ENCODE peak calls at places on chromosomes 3 and 15, in eight cellular contexts. P, K, D, L, Z, Q, F and C are unnamed samples.

GRCh38 chr3:47846186-47846879 is 43.4 kb downstream of the DHX30 start:
- DNase-seq in P (no peak), K (no peak), D (no peak), L (no peak), Z (no peak), Q (no peak), F (no peak), C (no peak)

GRCh38 chr3:177820683-177821316 is 623.5 kb upstream of the TBL1XR1 start:
- DNase-seq in P (no peak), K (peak; percentile 33), D (no peak), L (no peak), Z (no peak), Q (peak; percentile 39), F (no peak), C (no peak)

GRCh38 chr3:172341482-172342059 is 106.7 kb downstream of the GHSR start:
- DNase-seq in P (no peak), K (peak; percentile 69), D (peak; percentile 36), L (no peak), Z (no peak), Q (peak; percentile 70), F (peak; percentile 48), C (peak; percentile 77)

GRCh38 chr3:120202363-120202762 is 82.7 kb downstream of the GPR156 start:
- DNase-seq in P (no peak), K (no peak), D (no peak), L (no peak), Z (no peak), Q (no peak), F (no peak), C (no peak)

GRCh38 chr3:129122697-129123055 is 1.1 kb upstream of the RAB43 start:
- DNase-seq in P (no peak), K (peak; percentile 17), D (no peak), L (no peak), Z (no peak), Q (no peak), F (no peak), C (no peak)

GRCh38 chr3:23567917-23568316 is 237.8 kb upstream of the UBE2E1 start:
- DNase-seq in P (no peak), K (peak; percentile 34), D (no peak), L (no peak), Z (no peak), Q (peak; percentile 95), F (peak; percentile 36), C (no peak)

GRCh38 chr15:75947117-75947516 is 43.4 kb downstream of the FBXO22 start:
- DNase-seq in P (no peak), K (no peak), D (no peak), L (no peak), Z (no peak), Q (peak; percentile 77), F (no peak), C (peak; percentile 60)

GRCh38 chr3:42572278-42572677 is 9.5 kb downstream of the SEC22C start:
- DNase-seq in P (no peak), K (peak; percentile 41), D (no peak), L (no peak), Z (no peak), Q (peak; percentile 31), F (peak; percentile 41), C (peak; percentile 67)

GRCh38 chr15:71575474-71576045 is 234.8 kb upstream of the NR2E3 start:
- DNase-seq in P (no peak), K (peak; percentile 8), D (no peak), L (no peak), Z (no peak), Q (no peak), F (no peak), C (no peak)

GRCh38 chr3:80696280-80696679 is 928.5 kb upstream of the ROBO1 start:
- DNase-seq in P (no peak), K (no peak), D (peak; percentile 74), L (no peak), Z (no peak), Q (no peak), F (no peak), C (no peak)

GRCh38 chr15:66859688-66860253 is 157.7 kb downstream of the SMAD6 start:
- DNase-seq in P (no peak), K (no peak), D (no peak), L (peak; percentile 40), Z (peak; percentile 6), Q (no peak), F (no peak), C (no peak)

GRCh38 chr3:20225769-20226168 is 39.8 kb upstream of the SGO1 start:
- DNase-seq in P (no peak), K (peak; percentile 46), D (no peak), L (no peak), Z (no peak), Q (peak; percentile 3), F (peak; percentile 40), C (peak; percentile 13)

GRCh38 chr15:52879862-52880261 is 89.7 kb upstream of the ONECUT1 start:
- DNase-seq in P (no peak), K (no peak), D (no peak), L (no peak), Z (no peak), Q (no peak), F (no peak), C (no peak)

GRCh38 chr15:25184356-25185155 is 229.8 kb downstream of the SNRPN start:
- DNase-seq in P (no peak), K (no peak), D (no peak), L (peak; percentile 24), Z (no peak), Q (no peak), F (no peak), C (no peak)

GRCh38 chr3:13167064-13167743 is 94.0 kb upstream of the IQSEC1 start:
- DNase-seq in P (no peak), K (no peak), D (no peak), L (peak; percentile 32), Z (no peak), Q (no peak), F (no peak), C (no peak)

GRCh38 chr15:41564286-41564959 is 5.4 kb downstream of the TYRO3 start:
- DNase-seq in P (no peak), K (no peak), D (no peak), L (no peak), Z (no peak), Q (no peak), F (no peak), C (no peak)

GRCh38 chr3:46662771-46663551 is 30.5 kb downstream of the ALS2CL start:
- DNase-seq in P (no peak), K (no peak), D (no peak), L (peak; percentile 68), Z (peak; percentile 32), Q (peak; percentile 69), F (no peak), C (no peak)

GRCh38 chr3:141875893-141876380 is 506 bp upstream of the ATP1B3 start:
- DNase-seq in P (no peak), K (peak; percentile 87), D (peak; percentile 46), L (peak; percentile 93), Z (peak; percentile 77), Q (peak; percentile 71), F (peak; percentile 40), C (peak; percentile 88)
- TF ChIP-seq POLR2A in P (no peak), K (no peak), D (no peak), L (peak; percentile 65), Z (no peak), Q (peak; percentile 86), F (peak; percentile 19), C (peak; percentile 57)

DNA sequence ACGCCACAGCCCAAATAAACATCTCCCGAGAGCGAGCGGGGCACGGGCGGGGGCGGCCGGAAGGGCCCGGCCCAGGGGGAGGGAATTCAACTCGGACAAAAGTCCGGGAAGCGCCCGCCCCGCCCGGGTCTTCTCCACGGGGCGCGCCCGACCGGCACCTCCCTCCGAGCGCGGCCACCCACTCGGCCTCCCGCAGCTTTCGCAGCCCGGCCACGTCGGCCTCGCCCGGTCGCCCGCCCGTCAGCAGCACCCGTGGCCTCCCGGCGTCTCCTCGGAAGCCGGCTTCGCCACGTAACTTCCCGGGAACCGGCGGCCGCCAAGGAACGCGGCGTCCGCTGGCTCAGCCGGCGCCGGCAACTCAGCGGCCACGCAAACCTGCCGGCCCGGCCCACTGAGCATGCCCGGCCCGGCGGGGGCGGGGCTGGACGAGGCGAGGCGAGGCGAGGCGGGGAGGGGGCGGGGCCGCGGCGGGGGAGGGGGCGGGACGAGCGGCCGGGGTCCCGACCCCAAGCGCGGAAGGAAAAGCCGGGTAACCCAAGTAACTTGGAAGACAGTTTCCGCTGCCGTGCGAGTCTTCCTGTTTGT is at the start of gene TJP1:
- DNase-seq in P (no peak), K (no peak), D (peak; percentile 75), L (peak; percentile 85), Z (peak; percentile 85), Q (peak; percentile 74), F (no peak), C (peak; percentile 42)
- TF ChIP-seq POLR2A in P (no peak), K (no peak), D (peak; percentile 93), L (peak; percentile 59), Z (peak; percentile 53), Q (peak; percentile 96), F (peak; percentile 72), C (no peak)

GRCh38 chr15:31326729-31327673 is at the start of gene KLF13:
- DNase-seq in P (no peak), K (no peak), D (peak; percentile 57), L (peak; percentile 85), Z (peak; percentile 80), Q (peak; percentile 64), F (no peak), C (peak; percentile 92)

GRCh38 chr15:31325432-31325975 is 1.1 kb upstream of the KLF13 start:
- DNase-seq in P (no peak), K (peak; percentile 81), D (peak; percentile 66), L (peak; percentile 89), Z (peak; percentile 89), Q (peak; percentile 6), F (no peak), C (peak; percentile 88)

GRCh38 chr15:31327674-31328424 is 1.2 kb downstream of the KLF13 start:
- DNase-seq in P (no peak), K (peak; percentile 70), D (peak; percentile 54), L (peak; percentile 81), Z (peak; percentile 78), Q (peak; percentile 19), F (no peak), C (peak; percentile 81)

GRCh38 chr15:31324739-31325431 is 1.8 kb upstream of the KLF13 start:
- DNase-seq in P (no peak), K (peak; percentile 26), D (no peak), L (no peak), Z (no peak), Q (no peak), F (no peak), C (peak; percentile 74)

GRCh38 chr15:31325976-31326728 is 483 bp upstream of the KLF13 start:
- DNase-seq in P (peak; percentile 92), K (peak; percentile 98), D (peak; percentile 98), L (peak; percentile 99), Z (peak; percentile 99), Q (peak; percentile 97), F (peak; percentile 91), C (peak; percentile 99)
- TF ChIP-seq POLR2A in P (no peak), K (peak; percentile 66), D (peak; percentile 93), L (peak; percentile 96), Z (peak; percentile 68), Q (peak; percentile 89), F (peak; percentile 30), C (peak; percentile 98)

DNA sequence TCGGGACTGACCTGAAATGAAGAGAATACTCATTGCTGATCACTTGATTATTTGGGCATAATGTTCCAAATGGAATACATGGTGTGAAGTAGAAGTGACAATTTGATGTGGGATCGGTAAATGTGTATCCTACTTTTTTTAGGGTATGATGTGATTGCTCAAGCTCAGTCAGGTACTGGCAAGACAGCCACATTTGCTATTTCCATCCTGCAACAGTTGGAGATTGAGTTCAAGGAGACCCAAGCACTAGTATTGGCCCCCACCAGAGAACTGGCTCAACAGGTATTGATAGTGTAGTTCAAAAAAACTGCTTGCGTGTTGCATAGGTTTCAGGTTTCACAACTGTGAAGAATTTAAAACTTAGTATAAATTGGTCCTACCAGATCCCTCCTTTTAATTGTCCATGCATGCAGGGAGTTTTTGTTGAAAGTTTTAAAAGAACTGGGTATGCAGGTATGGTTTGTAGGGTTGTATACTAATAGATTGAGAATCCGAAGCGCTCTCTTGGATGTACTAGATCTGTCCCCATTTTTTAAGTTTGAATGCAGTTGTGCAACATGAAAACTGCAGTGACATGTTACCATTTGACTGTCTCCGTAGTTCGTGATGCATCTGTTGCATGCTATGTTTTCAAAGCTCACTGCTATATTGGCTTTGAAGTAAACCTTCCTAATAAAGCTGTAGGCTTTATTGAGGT is 1.6 kb downstream of the EIF4A2 start:
- DNase-seq in P (no peak), K (no peak), D (no peak), L (no peak), Z (no peak), Q (no peak), F (no peak), C (peak; percentile 56)
- TF ChIP-seq POLR2A in P (no peak), K (no peak), D (no peak), L (no peak), Z (no peak), Q (no peak), F (no peak), C (no peak)